ENCODE peak calls at places on chromosomes 7 and 10, in four cellular contexts. G is GM13977, E is endothelial cell, Q is AG09309. C is an unnamed sample.

GRCh38 chr7:130732980-130733865 is 784 bp downstream of the KLF14 start:
- DNase-seq in Q (no peak), G (peak), E (no peak), C (no peak)

GRCh38 chr10:47277352-47278151 is 22.4 kb upstream of the GDF10 start:
- DNase-seq in G (no peak), Q (no peak), E (no peak), C (no peak)

GRCh38 chr7:18053177-18053928 is 25.7 kb upstream of the PRPS1L1 start:
- DNase-seq in Q (no peak), G (no peak), E (no peak), C (no peak)

GRCh38 chr7:52500796-52501195 is 534.6 kb upstream of the POM121L12 start:
- DNase-seq in Q (no peak), E (no peak), G (no peak), C (no peak)

GRCh38 chr10:80444646-80445319 is 9.3 kb upstream of the TSPAN14 start:
- DNase-seq in Q (peak), G (peak), E (peak), C (peak)

GRCh38 chr10:128739937-128740336 is 613.7 kb upstream of the MKI67 start:
- DNase-seq in Q (no peak), E (peak), G (no peak), C (no peak)

GRCh38 chr10:48205918-48206317 is 68.6 kb downstream of the FRMPD2 start:
- DNase-seq in G (peak), E (no peak), Q (no peak), C (no peak)

GRCh38 chr10:73588656-73589055 is 2.5 kb downstream of the USP54 start:
- DNase-seq in Q (no peak), G (no peak), E (no peak), C (no peak)

GRCh38 chr10:133335238-133336122 is 1.2 kb downstream of the CALY start:
- DNase-seq in E (peak), Q (no peak), G (peak), C (no peak)

GRCh38 chr10:117896517-117896916 is 150.2 kb downstream of the RAB11FIP2 start:
- DNase-seq in Q (no peak), E (no peak), G (no peak), C (no peak)

GRCh38 chr7:897771-898376 is 21.5 kb downstream of the GET4 start:
- DNase-seq in G (no peak), Q (no peak), E (no peak), C (no peak)

GRCh38 chr10:101060951-101061813 is 607 bp upstream of the KAZALD1 start:
- DNase-seq in G (peak), E (peak), Q (peak), C (peak)

GRCh38 chr10:119500138-119500795 is 42.3 kb downstream of the RGS10 start:
- DNase-seq in E (no peak), G (no peak), Q (no peak), C (no peak)

GRCh38 chr7:12888727-12889126 is 201.3 kb downstream of the ARL4A start:
- DNase-seq in Q (peak), G (no peak), E (no peak), C (no peak)

GRCh38 chr10:100811261-100811660 is 65.9 kb downstream of the PAX2 start:
- DNase-seq in Q (no peak), G (no peak), E (no peak), C (no peak)

GRCh38 chr10:71431216-71431944 is 34.7 kb downstream of the CDH23 start:
- DNase-seq in Q (no peak), E (no peak), G (no peak), C (no peak)

GRCh38 chr10:71429929-71430328 is 33.2 kb downstream of the CDH23 start:
- DNase-seq in G (no peak), Q (no peak), E (no peak), C (no peak)

GRCh38 chr10:71433116-71433982 is 36.6 kb downstream of the CDH23 start:
- DNase-seq in E (no peak), Q (no peak), G (no peak), C (no peak)

GRCh38 chr10:71433983-71434744 is 37.4 kb downstream of the CDH23 start:
- DNase-seq in E (no peak), G (no peak), Q (no peak), C (no peak)

GRCh38 chr10:71431945-71432905 is 35.5 kb downstream of the CDH23 start:
- DNase-seq in G (no peak), E (no peak), Q (no peak), C (no peak)
- TF ChIP-seq CTCF in G (no peak), E (no peak), Q (no peak), C (no peak)

GRCh38 chr10:77855404-77856155 is 71.0 kb downstream of the DLG5 start:
- DNase-seq in E (no peak), G (no peak), Q (no peak), C (no peak)
- TF ChIP-seq CTCF in E (no peak), G (no peak), Q (no peak), C (no peak)

GRCh38 chr7:99614495-99614894 is 2.3 kb upstream of the ZSCAN25 start:
- DNase-seq in Q (no peak), G (no peak), E (no peak), C (no peak)

GRCh38 chr7:99615989-99616358 is 772 bp upstream of the ZSCAN25 start:
- DNase-seq in E (no peak), G (no peak), Q (no peak), C (no peak)

GRCh38 chr7:99617187-99617781 is 538 bp downstream of the ZSCAN25 start:
- DNase-seq in Q (no peak), E (no peak), G (no peak), C (no peak)

GRCh38 chr7:99618726-99619125 is 2.0 kb downstream of the ZSCAN25 start:
- DNase-seq in Q (peak), G (no peak), E (no peak), C (peak)

DNA sequence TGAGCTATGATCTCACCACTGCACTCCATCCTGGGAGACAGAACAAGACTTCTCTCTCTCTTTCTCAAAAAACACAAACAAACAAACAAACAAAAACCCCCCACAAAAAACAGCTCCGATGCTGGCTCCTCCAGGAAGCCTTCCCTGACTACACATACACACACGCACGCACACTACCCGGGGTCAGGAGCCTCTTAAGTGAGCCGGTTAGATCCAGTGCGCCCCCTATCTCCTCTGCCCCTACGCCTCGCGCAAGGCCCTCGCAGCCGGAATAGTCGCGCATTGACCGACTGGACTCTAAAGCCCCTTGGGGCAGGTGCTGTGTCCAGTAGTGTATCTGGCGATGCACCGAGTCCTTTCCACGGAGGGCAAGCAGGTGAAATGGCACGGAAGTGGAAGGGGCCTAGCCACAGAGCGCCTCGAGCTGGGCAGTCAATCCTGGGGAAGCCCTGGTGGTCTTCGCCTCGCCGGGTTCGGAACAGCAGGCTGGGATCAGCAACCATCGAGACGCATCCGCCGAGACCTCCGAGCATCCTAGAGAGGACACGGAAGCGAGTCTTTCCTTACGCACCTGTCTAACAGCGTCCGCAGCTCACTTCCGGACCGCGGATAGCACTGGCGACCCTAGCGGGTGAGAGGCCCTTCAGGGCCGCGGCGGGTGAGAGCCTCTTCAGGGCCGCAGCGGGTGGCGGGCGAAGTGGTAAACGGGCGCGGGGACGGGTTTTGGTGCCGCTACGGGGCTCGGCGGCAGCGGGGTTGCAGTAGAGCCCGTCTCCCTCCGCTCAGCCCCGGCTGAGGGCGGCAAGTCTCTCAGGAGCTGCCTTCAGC is at the start of gene ZSCAN25:
- DNase-seq in Q (peak), G (peak), E (peak), C (peak)
- TF ChIP-seq CTCF in Q (peak), G (peak), E (no peak), C (peak)

GRCh38 chr10:91487914-91488577 is 77.9 kb downstream of the HECTD2 start:
- DNase-seq in E (no peak), G (no peak), Q (no peak), C (no peak)

GRCh38 chr10:91495402-91495801 is 85.3 kb downstream of the HECTD2 start:
- DNase-seq in G (no peak), Q (no peak), E (no peak), C (peak)

DNA sequence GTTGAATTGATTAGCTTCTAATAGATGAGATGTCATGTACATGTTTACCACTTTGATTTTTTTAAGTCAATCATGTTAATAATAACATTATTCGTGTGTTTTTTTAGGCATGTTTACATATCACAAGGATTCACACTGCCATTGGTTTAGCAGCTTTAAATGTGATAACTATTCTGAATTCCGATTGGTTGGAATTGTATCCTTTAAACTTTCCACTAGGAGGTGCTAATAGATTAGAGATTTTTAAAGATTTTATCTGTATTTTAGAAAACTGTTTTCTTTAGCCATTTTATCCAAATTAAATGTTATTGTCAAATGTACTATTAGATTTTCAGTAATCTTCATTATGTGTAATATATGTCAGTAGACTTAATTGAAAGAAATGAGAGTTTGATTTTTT is 83.2 kb downstream of the HECTD2 start:
- DNase-seq in G (no peak), Q (peak), E (no peak), C (peak)
- TF ChIP-seq CTCF in G (peak), Q (peak), E (peak), C (peak)

DNA sequence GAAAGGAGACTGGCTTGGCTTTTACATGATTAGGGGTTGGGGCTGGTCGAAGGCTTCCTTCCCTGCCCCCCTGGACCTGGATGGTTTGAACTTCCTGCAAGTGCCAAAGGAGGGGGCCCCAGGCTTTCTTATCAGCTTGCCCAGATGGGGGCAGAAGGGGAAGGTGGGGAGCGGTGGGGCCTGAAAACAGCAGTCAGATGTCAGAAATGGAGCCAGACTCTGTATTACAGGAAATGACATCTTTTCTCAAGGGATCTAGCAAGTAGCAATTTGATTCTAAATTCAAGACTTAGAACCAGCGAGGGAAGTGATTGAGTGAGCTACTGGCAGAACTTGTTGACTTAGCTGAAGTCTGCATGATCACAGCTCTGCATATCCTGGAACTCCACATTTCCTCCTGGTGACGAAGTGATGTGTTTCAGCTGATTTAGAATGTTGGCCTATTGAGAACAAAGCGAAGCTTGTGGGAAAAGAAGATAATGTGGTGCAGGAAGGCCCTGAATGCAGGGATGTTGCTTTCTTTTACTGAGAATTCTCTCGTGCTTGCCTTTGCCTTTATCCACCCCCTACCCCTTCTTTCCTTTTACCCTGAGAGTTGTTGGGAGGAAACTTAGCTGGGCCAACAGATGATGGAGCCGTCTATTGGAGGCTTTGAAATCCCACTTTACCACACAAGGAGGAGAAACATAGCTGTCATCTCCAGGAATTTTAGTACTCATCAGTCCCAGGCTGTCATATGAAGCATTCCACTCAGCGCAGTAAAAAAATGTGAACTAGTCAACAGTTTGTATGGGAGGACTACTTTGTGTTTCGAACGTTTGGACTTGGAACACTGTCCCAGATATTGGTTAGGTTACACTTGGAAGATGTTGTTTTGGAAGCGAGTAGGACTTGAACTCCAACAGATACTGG is 43.2 kb downstream of the CCNY start:
- DNase-seq in G (peak), E (peak), Q (no peak), C (no peak)
- TF ChIP-seq CTCF in G (peak), E (no peak), Q (no peak), C (no peak)

GRCh38 chr10:125003146-125003900 is 61.4 kb downstream of the ZRANB1 start:
- DNase-seq in E (no peak), G (no peak), Q (no peak), C (no peak)
- TF ChIP-seq CTCF in E (no peak), G (no peak), Q (peak), C (no peak)